ENCODE peak calls at places on chromosomes 5 and 9, in four cellular contexts. S, C, K and Y are unnamed samples.

GRCh38 chr9:25557645-25558300 is 120.5 kb downstream of the TUSC1 start:
- DNase-seq in S (peak), C (no peak), K (no peak), Y (no peak)

GRCh38 chr9:137295313-137296213 is 6.5 kb downstream of the NRARP start:
- DNase-seq in S (peak), C (peak), K (peak), Y (no peak)

GRCh38 chr5:95669985-95670384 is 12.8 kb downstream of the SPATA9 start:
- DNase-seq in S (no peak), C (no peak), K (no peak), Y (no peak)

GRCh38 chr9:18437315-18438200 is 36.4 kb upstream of the ADAMTSL1 start:
- DNase-seq in S (peak), C (no peak), K (no peak), Y (no peak)

GRCh38 chr9:87872079-87872624 is 10.5 kb upstream of the SPATA31E1 start:
- DNase-seq in S (peak), C (no peak), K (no peak), Y (peak)

GRCh38 chr9:1869843-1870242 is 145.3 kb upstream of the SMARCA2 start:
- DNase-seq in S (peak), C (peak), K (peak), Y (peak)

GRCh38 chr5:80703747-80704146 is 49.0 kb upstream of the DHFR start:
- DNase-seq in S (peak), C (no peak), K (no peak), Y (no peak)

GRCh38 chr9:127545196-127546124 is 66.6 kb upstream of the STXBP1 start:
- DNase-seq in S (peak), C (peak), K (no peak), Y (peak)

GRCh38 chr9:73565833-73566465 is 414.3 kb downstream of the ANXA1 start:
- DNase-seq in S (peak), C (no peak), K (peak), Y (peak)

GRCh38 chr5:130720355-130720754 is 444.7 kb downstream of the HINT1 start:
- DNase-seq in S (peak), C (no peak), K (no peak), Y (peak)

GRCh38 chr5:137280656-137281055 is 218.5 kb downstream of the SPOCK1 start:
- DNase-seq in S (no peak), C (no peak), K (no peak), Y (no peak)

GRCh38 chr9:129812385-129812784 is 9.4 kb downstream of the TOR1B start:
- DNase-seq in S (no peak), C (peak), K (no peak), Y (no peak)

GRCh38 chr5:85647349-85648127 is 970.2 kb upstream of the COX7C start:
- DNase-seq in S (no peak), C (no peak), K (no peak), Y (no peak)

GRCh38 chr9:13717356-13718057 is 438.0 kb upstream of the MPDZ start:
- DNase-seq in S (peak), C (no peak), K (no peak), Y (no peak)

GRCh38 chr5:95631991-95632675 is 12.2 kb downstream of the GPR150 start:
- DNase-seq in S (peak), C (no peak), K (peak), Y (peak)

GRCh38 chr9:126154182-126154827 is 172.3 kb upstream of the MVB12B start:
- DNase-seq in S (no peak), C (no peak), K (no peak), Y (no peak)

GRCh38 chr5:66223637-66224036 is 79.5 kb downstream of the SREK1 start:
- DNase-seq in S (peak), C (peak), K (peak), Y (peak)

GRCh38 chr5:53335115-53335514 is 145.3 kb upstream of the FST start:
- DNase-seq in S (peak), C (no peak), K (no peak), Y (peak)
- TF ChIP-seq CTCF in S (peak), C (no peak), K (no peak), Y (peak)

DNA sequence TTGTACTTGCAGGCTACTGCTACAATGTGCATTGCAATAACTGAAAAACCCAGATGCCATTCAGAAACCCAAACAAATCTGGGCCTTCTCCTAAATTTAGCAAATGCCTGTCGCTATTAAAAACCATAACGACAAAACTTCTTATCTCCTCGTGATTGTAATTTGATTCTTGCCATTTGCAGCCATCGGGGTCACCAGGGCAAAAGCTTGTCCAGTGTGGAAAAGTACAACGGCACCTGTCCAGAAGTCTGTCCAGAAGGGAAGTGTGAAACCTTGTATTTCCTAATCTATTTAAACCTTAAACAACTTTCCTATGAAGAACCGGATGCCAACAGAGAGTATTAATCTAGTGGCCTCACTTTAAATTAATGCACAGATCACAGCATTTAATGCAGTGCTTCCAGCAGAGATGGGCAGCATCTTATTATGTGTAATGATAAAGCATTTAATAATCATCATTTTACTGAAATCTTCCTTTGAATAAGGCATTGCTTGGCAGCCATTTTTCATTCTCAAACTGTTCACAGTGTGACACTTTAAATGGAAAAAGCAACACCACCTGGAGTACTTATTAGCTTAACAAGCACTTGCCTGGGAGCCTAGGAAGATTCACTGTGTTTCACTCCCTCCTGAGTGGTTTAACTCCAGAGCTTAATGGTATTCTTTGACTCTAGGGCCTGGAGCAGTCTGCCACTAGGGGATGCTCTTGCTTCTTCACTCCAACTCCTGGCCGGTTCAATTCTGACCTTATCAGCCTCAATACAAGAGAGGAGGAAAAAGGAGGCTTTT is 4.9 kb upstream of the C7 start:
- DNase-seq in S (peak), C (peak), K (peak), Y (peak)
- TF ChIP-seq CTCF in S (no peak), C (peak), K (peak), Y (peak)

DNA sequence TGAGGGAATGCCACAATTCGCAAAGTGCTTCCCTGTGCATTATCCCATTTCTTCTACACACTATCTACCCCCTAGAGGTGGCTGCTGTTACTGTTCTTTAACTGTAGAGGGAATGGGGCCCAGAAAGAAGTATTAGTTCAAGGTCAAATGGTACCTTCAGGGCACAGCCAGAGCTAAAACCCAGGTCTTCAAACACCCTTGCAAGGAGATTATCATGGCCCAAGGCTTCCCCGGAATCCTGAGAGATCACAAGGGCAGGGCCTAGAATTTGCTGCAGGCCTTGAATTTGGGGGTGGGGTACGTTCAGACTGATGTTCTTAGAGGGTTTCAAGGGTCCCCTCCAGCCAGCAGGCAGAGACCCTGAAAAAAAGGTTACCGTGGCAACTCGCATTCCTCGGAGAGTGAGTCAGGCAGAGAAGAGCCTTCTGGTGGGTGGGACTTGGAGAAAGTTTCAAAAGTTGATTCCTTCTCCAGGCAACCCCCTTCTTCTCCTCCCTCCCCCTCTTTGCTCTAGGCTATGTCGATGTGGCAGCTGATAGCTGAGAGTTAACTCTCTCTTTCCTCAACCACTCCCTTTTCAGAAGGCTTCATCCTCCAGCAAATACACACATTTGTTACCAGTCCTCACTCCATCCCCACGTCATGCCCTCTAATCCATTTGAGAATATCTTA is 1.9 kb downstream of the SPARC start:
- DNase-seq in S (peak), C (peak), K (no peak), Y (peak)
- TF ChIP-seq CTCF in S (peak), C (no peak), K (peak), Y (peak)

GRCh38 chr9:111074395-111074794 is 36.1 kb upstream of the LPAR1 start:
- DNase-seq in S (no peak), C (no peak), K (peak), Y (no peak)
- TF ChIP-seq CTCF in S (peak), C (no peak), K (peak), Y (no peak)

GRCh38 chr9:37381094-37381741 is 41.3 kb upstream of the GRHPR start:
- DNase-seq in S (no peak), C (no peak), K (no peak), Y (no peak)
- TF ChIP-seq CTCF in S (no peak), C (no peak), K (no peak), Y (no peak)

DNA sequence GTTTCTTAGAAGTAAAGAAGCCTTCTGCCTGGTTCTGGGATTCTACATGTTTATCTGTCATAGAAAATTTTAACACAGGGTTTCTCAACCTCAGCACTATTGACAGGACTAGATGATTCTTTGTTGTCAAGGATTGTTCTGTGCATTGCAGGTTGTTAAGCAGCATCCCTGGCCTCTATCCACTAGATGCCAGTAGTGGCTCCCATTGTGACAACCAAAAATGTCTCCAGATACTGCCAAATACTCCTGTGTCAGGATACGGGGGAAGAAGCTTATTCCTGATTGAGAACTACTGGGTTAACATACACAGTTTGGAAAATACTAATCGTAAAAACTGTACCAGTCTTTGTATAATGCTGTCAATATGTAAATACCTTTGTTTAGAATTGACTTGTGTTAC is 167.1 kb downstream of the NIPBL start:
- DNase-seq in S (peak), C (no peak), K (peak), Y (peak)
- TF ChIP-seq CTCF in S (peak), C (no peak), K (peak), Y (no peak)

DNA sequence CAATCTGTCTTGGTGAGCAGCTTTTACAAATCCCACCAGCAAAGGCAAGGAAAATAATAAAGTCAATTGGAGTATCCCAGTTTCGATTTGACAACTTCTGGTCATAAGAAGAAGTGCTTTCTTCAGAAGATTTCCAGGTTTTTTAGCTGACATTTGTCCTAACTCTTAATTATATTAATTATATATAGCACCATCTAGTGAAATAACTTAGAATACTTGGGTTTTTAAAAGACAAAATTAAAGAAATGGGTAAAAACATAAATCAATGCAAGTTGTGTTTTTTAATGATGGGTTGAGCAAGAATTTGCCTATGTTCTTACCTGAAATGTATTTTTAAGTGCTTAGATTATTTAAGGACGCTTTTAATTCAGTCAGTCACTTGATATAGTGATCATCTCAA is 421.8 kb downstream of the ACTL7B start:
- DNase-seq in S (no peak), C (no peak), K (no peak), Y (no peak)
- TF ChIP-seq CTCF in S (no peak), C (no peak), K (no peak), Y (no peak)

DNA sequence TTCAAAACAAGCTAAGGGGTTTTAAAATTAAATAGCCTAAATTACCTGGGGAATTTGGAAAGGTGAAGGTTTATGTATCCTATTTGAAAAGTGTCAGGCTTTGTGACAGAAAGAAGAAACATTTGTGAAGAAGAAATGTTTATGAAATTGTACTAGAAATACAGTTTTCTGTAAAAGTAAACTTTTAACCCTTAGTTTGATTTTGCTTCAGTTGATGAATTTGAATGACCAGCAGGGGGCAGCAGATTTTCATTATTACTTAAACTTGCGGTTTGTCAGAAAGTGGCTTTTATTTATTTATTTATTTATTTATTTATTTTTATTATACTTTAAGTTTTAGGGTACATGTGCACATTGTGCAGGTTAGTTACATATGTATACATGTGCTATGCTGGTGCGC is 58.1 kb downstream of the NNT start:
- DNase-seq in S (peak), C (no peak), K (peak), Y (peak)
- TF ChIP-seq CTCF in S (peak), C (peak), K (peak), Y (peak)